ENCODE peak calls at places on chromosomes 1 and 21, in eight cellular contexts. One of them, this sample, is unnamed.

GRCh38 chr1:39250460-39251240 is 46.2 kb downstream of the MACF1 start:
- DNase-seq in left ventricle myocardium inferior: no peak
- DNase-seq in skeletal muscle cell: no peak
- DNase-seq in fibroblast of the aortic adventitia: peak; percentile 63
- DNase-seq in foreskin fibroblast: peak; percentile 78
- DNase-seq in lower lobe of right lung: no peak
- DNase-seq in body of pancreas: no peak
- DNase-seq in HFF-Myc: no peak
- DNase-seq in this sample: no peak

GRCh38 chr1:203144661-203145060 is 17.1 kb downstream of the ADORA1 start:
- DNase-seq in body of pancreas: peak; percentile 54
- DNase-seq in left ventricle myocardium inferior: no peak
- DNase-seq in lower lobe of right lung: no peak
- DNase-seq in fibroblast of the aortic adventitia: no peak
- DNase-seq in foreskin fibroblast: peak; percentile 50
- DNase-seq in HFF-Myc: no peak
- DNase-seq in skeletal muscle cell: no peak
- DNase-seq in this sample: no peak

GRCh38 chr1:64318428-64318827 is 115.0 kb downstream of the UBE2U start:
- DNase-seq in HFF-Myc: no peak
- DNase-seq in fibroblast of the aortic adventitia: no peak
- DNase-seq in body of pancreas: no peak
- DNase-seq in left ventricle myocardium inferior: no peak
- DNase-seq in foreskin fibroblast: peak; percentile 10
- DNase-seq in skeletal muscle cell: no peak
- DNase-seq in lower lobe of right lung: no peak
- DNase-seq in this sample: no peak

GRCh38 chr21:28357743-28358142 is 634.9 kb downstream of the LTN1 start:
- DNase-seq in lower lobe of right lung: no peak
- DNase-seq in body of pancreas: no peak
- DNase-seq in foreskin fibroblast: no peak
- DNase-seq in skeletal muscle cell: no peak
- DNase-seq in fibroblast of the aortic adventitia: peak; percentile 16
- DNase-seq in left ventricle myocardium inferior: no peak
- DNase-seq in HFF-Myc: no peak
- DNase-seq in this sample: no peak

GRCh38 chr1:112629256-112629655 is 9.6 kb downstream of the CAPZA1 start:
- DNase-seq in body of pancreas: no peak
- DNase-seq in lower lobe of right lung: no peak
- DNase-seq in skeletal muscle cell: no peak
- DNase-seq in HFF-Myc: no peak
- DNase-seq in fibroblast of the aortic adventitia: no peak
- DNase-seq in left ventricle myocardium inferior: no peak
- DNase-seq in foreskin fibroblast: no peak
- DNase-seq in this sample: no peak

GRCh38 chr1:160353223-160353622 is 10.0 kb downstream of the NCSTN start:
- DNase-seq in left ventricle myocardium inferior: no peak
- DNase-seq in fibroblast of the aortic adventitia: no peak
- DNase-seq in skeletal muscle cell: no peak
- DNase-seq in body of pancreas: no peak
- DNase-seq in lower lobe of right lung: no peak
- DNase-seq in foreskin fibroblast: no peak
- DNase-seq in HFF-Myc: no peak
- DNase-seq in this sample: no peak

GRCh38 chr1:101178341-101178687 is 58.5 kb upstream of the S1PR1 start:
- DNase-seq in lower lobe of right lung: no peak
- DNase-seq in body of pancreas: no peak
- DNase-seq in HFF-Myc: no peak
- DNase-seq in skeletal muscle cell: no peak
- DNase-seq in fibroblast of the aortic adventitia: no peak
- DNase-seq in left ventricle myocardium inferior: no peak
- DNase-seq in foreskin fibroblast: no peak
- DNase-seq in this sample: no peak

GRCh38 chr1:184910596-184910995 is 63.7 kb downstream of the NIBAN1 start:
- DNase-seq in left ventricle myocardium inferior: peak; percentile 61
- DNase-seq in HFF-Myc: no peak
- DNase-seq in lower lobe of right lung: no peak
- DNase-seq in fibroblast of the aortic adventitia: peak; percentile 95
- DNase-seq in skeletal muscle cell: peak; percentile 31
- DNase-seq in foreskin fibroblast: peak; percentile 79
- DNase-seq in body of pancreas: peak; percentile 64
- DNase-seq in this sample: peak; percentile 81

GRCh38 chr1:234583755-234584430 is 26.1 kb downstream of the IRF2BP2 start:
- DNase-seq in lower lobe of right lung: no peak
- DNase-seq in skeletal muscle cell: no peak
- DNase-seq in fibroblast of the aortic adventitia: no peak
- DNase-seq in HFF-Myc: no peak
- DNase-seq in foreskin fibroblast: no peak
- DNase-seq in left ventricle myocardium inferior: no peak
- DNase-seq in body of pancreas: no peak
- DNase-seq in this sample: peak; percentile 70

GRCh38 chr1:185314416-185314815 is 2.6 kb downstream of the IVNS1ABP start:
- DNase-seq in skeletal muscle cell: no peak
- DNase-seq in lower lobe of right lung: no peak
- DNase-seq in left ventricle myocardium inferior: no peak
- DNase-seq in body of pancreas: no peak
- DNase-seq in foreskin fibroblast: peak; percentile 46
- DNase-seq in HFF-Myc: no peak
- DNase-seq in fibroblast of the aortic adventitia: peak; percentile 12
- DNase-seq in this sample: no peak

GRCh38 chr1:111227875-111228747 is 598 bp downstream of the CHI3L2 start:
- DNase-seq in skeletal muscle cell: peak; percentile 84
- DNase-seq in foreskin fibroblast: peak; percentile 93
- DNase-seq in fibroblast of the aortic adventitia: peak; percentile 91
- DNase-seq in lower lobe of right lung: no peak
- DNase-seq in left ventricle myocardium inferior: peak; percentile 24
- DNase-seq in body of pancreas: no peak
- DNase-seq in HFF-Myc: no peak
- DNase-seq in this sample: no peak

GRCh38 chr1:7686301-7686850 is 84.7 kb upstream of the VAMP3 start:
- DNase-seq in skeletal muscle cell: no peak
- DNase-seq in left ventricle myocardium inferior: no peak
- DNase-seq in foreskin fibroblast: no peak
- DNase-seq in fibroblast of the aortic adventitia: no peak
- DNase-seq in HFF-Myc: no peak
- DNase-seq in body of pancreas: no peak
- DNase-seq in lower lobe of right lung: peak; percentile 39
- DNase-seq in this sample: no peak

GRCh38 chr1:188061881-188062280 is 1233.1 kb downstream of the PLA2G4A start:
- DNase-seq in skeletal muscle cell: no peak
- DNase-seq in fibroblast of the aortic adventitia: no peak
- DNase-seq in left ventricle myocardium inferior: no peak
- DNase-seq in HFF-Myc: no peak
- DNase-seq in foreskin fibroblast: no peak
- DNase-seq in lower lobe of right lung: no peak
- DNase-seq in body of pancreas: no peak
- DNase-seq in this sample: no peak

GRCh38 chr1:4171480-4172450 is 271.7 kb upstream of the C1orf174 start:
- DNase-seq in body of pancreas: no peak
- DNase-seq in left ventricle myocardium inferior: peak; percentile 20
- DNase-seq in fibroblast of the aortic adventitia: no peak
- DNase-seq in HFF-Myc: no peak
- DNase-seq in skeletal muscle cell: no peak
- DNase-seq in foreskin fibroblast: no peak
- DNase-seq in lower lobe of right lung: no peak
- DNase-seq in this sample: no peak

GRCh38 chr1:204878835-204879234 is 8.2 kb downstream of the NFASC start:
- DNase-seq in left ventricle myocardium inferior: no peak
- DNase-seq in foreskin fibroblast: no peak
- DNase-seq in lower lobe of right lung: no peak
- DNase-seq in HFF-Myc: no peak
- DNase-seq in skeletal muscle cell: no peak
- DNase-seq in fibroblast of the aortic adventitia: no peak
- DNase-seq in body of pancreas: no peak
- DNase-seq in this sample: no peak

GRCh38 chr1:25616932-25617625 is 488 bp downstream of the MAN1C1 start:
- DNase-seq in body of pancreas: no peak
- DNase-seq in HFF-Myc: no peak
- DNase-seq in fibroblast of the aortic adventitia: no peak
- DNase-seq in lower lobe of right lung: peak; percentile 54
- DNase-seq in skeletal muscle cell: no peak
- DNase-seq in left ventricle myocardium inferior: peak; percentile 22
- DNase-seq in foreskin fibroblast: no peak
- DNase-seq in this sample: peak; percentile 59

GRCh38 chr21:36010801-36011200 is 49.5 kb downstream of the SETD4 start:
- DNase-seq in lower lobe of right lung: no peak
- DNase-seq in body of pancreas: no peak
- DNase-seq in HFF-Myc: no peak
- DNase-seq in foreskin fibroblast: no peak
- DNase-seq in left ventricle myocardium inferior: no peak
- DNase-seq in skeletal muscle cell: no peak
- DNase-seq in fibroblast of the aortic adventitia: no peak
- DNase-seq in this sample: no peak

GRCh38 chr1:158972841-158973240 is 36.9 kb upstream of the IFI16 start:
- DNase-seq in HFF-Myc: no peak
- DNase-seq in left ventricle myocardium inferior: no peak
- DNase-seq in body of pancreas: no peak
- DNase-seq in foreskin fibroblast: no peak
- DNase-seq in skeletal muscle cell: no peak
- DNase-seq in fibroblast of the aortic adventitia: peak; percentile 2
- DNase-seq in lower lobe of right lung: no peak
- DNase-seq in this sample: no peak

GRCh38 chr1:203559523-203559922 is 65.6 kb downstream of the OPTC start:
- DNase-seq in foreskin fibroblast: peak; percentile 86
- DNase-seq in skeletal muscle cell: peak; percentile 60
- DNase-seq in left ventricle myocardium inferior: no peak
- DNase-seq in HFF-Myc: no peak
- DNase-seq in body of pancreas: no peak
- DNase-seq in fibroblast of the aortic adventitia: peak; percentile 98
- DNase-seq in lower lobe of right lung: no peak
- DNase-seq in this sample: peak; percentile 81

GRCh38 chr1:89254658-89255287 is 17.9 kb downstream of the GBP5 start:
- DNase-seq in foreskin fibroblast: no peak
- DNase-seq in skeletal muscle cell: no peak
- DNase-seq in left ventricle myocardium inferior: no peak
- DNase-seq in HFF-Myc: no peak
- DNase-seq in lower lobe of right lung: no peak
- DNase-seq in body of pancreas: no peak
- DNase-seq in fibroblast of the aortic adventitia: no peak
- DNase-seq in this sample: no peak

GRCh38 chr1:214586621-214587020 is 16.4 kb upstream of the CENPF start:
- DNase-seq in body of pancreas: no peak
- DNase-seq in lower lobe of right lung: no peak
- DNase-seq in HFF-Myc: no peak
- DNase-seq in foreskin fibroblast: no peak
- DNase-seq in skeletal muscle cell: no peak
- DNase-seq in fibroblast of the aortic adventitia: no peak
- DNase-seq in left ventricle myocardium inferior: no peak
- DNase-seq in this sample: no peak

GRCh38 chr1:218347713-218348627 is 2.8 kb downstream of the TGFB2 start:
- DNase-seq in HFF-Myc: no peak
- DNase-seq in left ventricle myocardium inferior: no peak
- DNase-seq in foreskin fibroblast: peak; percentile 27
- DNase-seq in lower lobe of right lung: no peak
- DNase-seq in body of pancreas: no peak
- DNase-seq in skeletal muscle cell: no peak
- DNase-seq in fibroblast of the aortic adventitia: peak; percentile 85
- DNase-seq in this sample: no peak

This sample was measured in aorta.